ENCODE peak calls at places on chromosomes 13 and 19, in four cellular contexts. H is NCI-H524 treated with DMSO at 0.1 percent for 48 hours, U is right cardiac atrium, L is fibroblast of pulmonary artery. A is an unnamed sample.

GRCh38 chr19:46076951-46077814 is 36.4 kb upstream of the IGFL4 start:
- DNase-seq in U (no peak), L (peak; percentile 89), H (peak; percentile 72), A (no peak)

GRCh38 chr13:114112231-114112825 is 20.1 kb downstream of the RASA3 start:
- DNase-seq in L (no peak), H (no peak), U (no peak), A (peak; percentile 51)

GRCh38 chr13:75180805-75181455 is 301.0 kb downstream of the TBC1D4 start:
- DNase-seq in U (no peak), H (no peak), L (peak; percentile 39), A (no peak)

GRCh38 chr19:46860846-46861690 is at the start of gene ARHGAP35:
- DNase-seq in U (peak; percentile 85), L (no peak), H (no peak), A (peak; percentile 86)

GRCh38 chr19:49355890-49356289 is 6.3 kb downstream of the TEAD2 start:
- DNase-seq in L (peak; percentile 76), U (peak; percentile 83), H (no peak), A (peak; percentile 74)

GRCh38 chr19:5680083-5680436 is 256 bp downstream of the MICOS13 start:
- DNase-seq in U (peak; percentile 83), L (peak; percentile 26), H (no peak), A (no peak)

GRCh38 chr19:36089847-36090246 is 21.1 kb upstream of the OVOL3 start:
- DNase-seq in U (no peak), H (no peak), L (no peak), A (no peak)

GRCh38 chr13:108176685-108177274 is 38.6 kb downstream of the LIG4 start:
- DNase-seq in H (no peak), U (no peak), L (peak; percentile 38), A (no peak)

GRCh38 chr13:90594694-90595093 is 752.8 kb upstream of the MIR17HG start:
- DNase-seq in H (no peak), L (peak; percentile 83), U (no peak), A (no peak)